ENCODE peak calls at places on chromosomes 3 and 15, in ten cellular contexts. J, H, F, B, I, W, Q, R, T and L are unnamed samples.
A peak's percentile ranks its signal among the peaks of the same experiment; 100 is the strongest.

GRCh38 chr15:70036585-70037343 is 61.0 kb downstream of the TLE3 start:
- DNase-seq in F (no peak), Q (no peak), J (peak; percentile 70), R (no peak), H (peak; percentile 30), T (no peak), B (no peak), I (no peak), W (peak; percentile 83), L (no peak)

GRCh38 chr15:80798911-80799310 is 19.7 kb downstream of the CEMIP start:
- DNase-seq in F (no peak), H (no peak), B (no peak), Q (no peak), I (no peak), R (no peak), T (no peak), J (no peak), W (no peak), L (no peak)

GRCh38 chr3:14918356-14918860 is 29.0 kb upstream of the NR2C2 start:
- DNase-seq in T (no peak), B (no peak), H (peak; percentile 39), R (no peak), W (no peak), I (no peak), Q (no peak), J (no peak), F (no peak), L (no peak)

GRCh38 chr3:194387276-194387675 is 11.8 kb downstream of the GP5 start:
- DNase-seq in H (no peak), F (no peak), W (no peak), R (no peak), T (no peak), Q (no peak), I (peak; percentile 55), J (no peak), B (no peak), L (peak; percentile 62)

GRCh38 chr3:31953636-31954035 is 27.4 kb downstream of the OSBPL10 start:
- DNase-seq in T (no peak), I (peak; percentile 62), B (no peak), R (no peak), Q (no peak), F (no peak), H (no peak), J (no peak), W (no peak), L (no peak)

GRCh38 chr15:33547876-33548275 is 237.1 kb downstream of the RYR3 start:
- DNase-seq in J (no peak), W (no peak), R (no peak), F (no peak), Q (peak; percentile 57), I (no peak), H (no peak), B (peak; percentile 55), T (peak; percentile 86), L (no peak)

GRCh38 chr15:49423021-49423420 is at the start of gene FGF7:
- DNase-seq in Q (no peak), H (no peak), F (no peak), R (peak; percentile 56), J (no peak), I (no peak), T (peak; percentile 10), B (no peak), W (no peak), L (no peak)

GRCh38 chr3:146640955-146641867 is 36.1 kb upstream of the PLSCR5 start:
- DNase-seq in T (peak; percentile 76), B (peak; percentile 69), I (no peak), J (no peak), Q (no peak), W (no peak), F (no peak), H (no peak), R (no peak), L (no peak)

GRCh38 chr15:56931674-56932507 is 13.4 kb downstream of the TCF12 start:
- DNase-seq in T (no peak), Q (no peak), R (no peak), J (no peak), I (no peak), W (no peak), H (no peak), B (peak; percentile 50), F (no peak), L (no peak)

GRCh38 chr3:181567446-181568075 is 144.2 kb upstream of the SOX2 start:
- DNase-seq in B (no peak), H (no peak), I (no peak), R (no peak), Q (no peak), J (no peak), T (no peak), F (no peak), W (no peak), L (no peak)

GRCh38 chr3:3038201-3038991 is 71.8 kb downstream of the IL5RA start:
- DNase-seq in Q (no peak), J (no peak), W (no peak), I (peak; percentile 91), T (peak; percentile 27), R (no peak), B (no peak), H (no peak), F (no peak), L (no peak)

DNA sequence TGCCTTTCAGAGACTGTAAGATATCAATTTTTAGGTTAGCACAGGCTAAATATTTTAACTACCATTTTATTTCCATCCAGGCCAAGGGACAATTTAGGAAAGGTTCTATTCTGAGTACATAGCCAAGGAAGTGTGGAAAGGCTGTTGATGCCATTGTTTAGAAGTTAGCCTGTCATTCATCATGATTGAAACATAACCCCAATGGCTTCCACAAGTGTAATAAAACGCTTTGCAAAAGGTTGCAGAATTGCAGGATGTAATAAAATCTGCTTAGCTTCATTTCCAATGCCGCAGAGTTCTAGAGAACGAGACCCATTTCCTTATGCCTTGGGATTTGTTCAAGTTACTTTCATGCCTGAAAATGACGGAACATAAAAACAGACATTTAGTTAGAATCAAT is 678.1 kb upstream of the CFAP20DC start:
- DNase-seq in J (no peak), B (no peak), W (no peak), Q (no peak), H (no peak), I (no peak), T (no peak), F (no peak), R (no peak), L (peak; percentile 2)
- TF ChIP-seq POLR2AphosphoS5 in J (no peak), B (no peak), W (no peak), Q (no peak), H (no peak), I (no peak), T (no peak), F (no peak), R (no peak), L (no peak)

DNA sequence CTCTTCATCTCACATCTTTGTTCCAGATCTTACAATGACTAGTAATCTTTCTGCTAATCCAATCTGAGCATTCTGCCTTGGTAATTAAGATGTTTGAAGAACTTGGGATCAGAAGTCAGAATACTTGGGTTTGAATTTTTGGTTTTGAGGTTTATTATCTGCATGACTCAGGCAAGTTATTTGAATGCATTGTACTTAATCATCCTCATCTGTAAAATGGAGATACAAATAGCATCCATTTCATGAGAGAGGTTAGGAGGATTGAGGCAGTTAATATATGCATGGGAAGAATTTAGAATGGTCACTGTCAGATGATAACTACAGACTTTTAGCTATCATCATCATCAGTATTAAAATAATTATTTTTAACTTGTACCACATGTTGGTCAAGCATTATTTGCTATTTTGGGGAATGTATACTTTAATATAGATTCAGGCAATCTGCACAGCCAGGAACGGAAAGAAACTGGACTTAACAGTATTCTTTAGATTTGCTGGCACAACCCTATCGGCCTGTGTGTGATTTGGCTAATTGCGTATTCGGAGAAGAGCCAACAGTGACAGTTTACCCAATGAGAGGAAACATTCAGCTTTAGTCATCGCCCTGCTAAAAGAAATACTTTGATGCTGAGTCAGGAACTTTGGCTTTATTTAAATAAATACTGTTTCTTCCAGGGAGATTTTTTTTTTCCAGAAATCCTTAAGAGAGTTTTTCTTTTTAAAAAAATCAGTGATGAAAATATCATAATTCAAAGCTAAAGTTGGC is 600.0 kb downstream of the ROBO1 start:
- DNase-seq in F (no peak), W (no peak), Q (no peak), R (peak; percentile 64), H (no peak), T (no peak), B (peak; percentile 36), J (no peak), I (no peak), L (no peak)
- TF ChIP-seq POLR2AphosphoS5 in F (no peak), W (peak; percentile 44), Q (no peak), R (no peak), H (no peak), T (no peak), B (no peak), J (no peak), I (no peak), L (no peak)

DNA sequence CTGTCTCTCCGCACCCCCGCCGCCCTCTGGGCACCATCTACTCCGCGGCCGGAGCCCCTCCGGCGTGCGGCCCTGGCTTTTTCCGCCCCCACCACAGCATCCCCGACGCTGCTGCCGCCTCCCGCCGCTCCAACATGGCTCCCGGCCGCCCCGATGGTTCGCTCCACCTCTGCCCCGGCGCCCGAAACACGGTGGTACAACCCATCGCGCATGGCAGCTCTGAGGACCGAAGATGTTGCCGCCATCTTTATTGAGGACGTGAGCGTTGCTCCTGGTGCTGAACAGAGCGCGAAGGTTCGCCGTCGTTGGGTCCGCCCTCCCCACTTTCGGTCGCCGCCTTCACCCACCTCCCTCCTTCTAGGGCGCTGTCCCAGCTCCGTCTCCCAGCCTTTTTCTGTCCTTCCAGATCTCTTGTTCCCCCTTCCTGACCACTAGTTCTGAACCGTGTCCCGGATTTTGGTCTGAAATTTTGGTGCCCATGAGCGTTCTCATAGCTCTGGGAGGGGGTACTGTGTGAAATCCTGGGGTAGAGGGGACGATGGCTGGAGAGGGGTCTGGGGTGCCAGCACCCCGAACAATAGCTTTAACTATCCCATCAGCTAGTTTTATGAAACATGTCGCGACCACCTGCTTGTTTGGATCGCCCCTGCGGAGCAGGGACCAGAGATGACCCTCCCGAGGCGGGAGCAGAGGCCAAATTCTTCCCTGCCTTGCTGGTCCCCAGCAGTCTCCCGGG is at the start of gene CELSR3:
- DNase-seq in F (no peak), Q (peak; percentile 73), T (peak; percentile 95), J (peak; percentile 59), B (peak; percentile 47), H (no peak), R (no peak), I (no peak), W (peak; percentile 77), L (no peak)
- TF ChIP-seq POLR2AphosphoS5 in F (no peak), Q (peak; percentile 99), T (peak; percentile 72), J (peak; percentile 56), B (no peak), H (no peak), R (no peak), I (peak; percentile 55), W (peak; percentile 35), L (no peak)

DNA sequence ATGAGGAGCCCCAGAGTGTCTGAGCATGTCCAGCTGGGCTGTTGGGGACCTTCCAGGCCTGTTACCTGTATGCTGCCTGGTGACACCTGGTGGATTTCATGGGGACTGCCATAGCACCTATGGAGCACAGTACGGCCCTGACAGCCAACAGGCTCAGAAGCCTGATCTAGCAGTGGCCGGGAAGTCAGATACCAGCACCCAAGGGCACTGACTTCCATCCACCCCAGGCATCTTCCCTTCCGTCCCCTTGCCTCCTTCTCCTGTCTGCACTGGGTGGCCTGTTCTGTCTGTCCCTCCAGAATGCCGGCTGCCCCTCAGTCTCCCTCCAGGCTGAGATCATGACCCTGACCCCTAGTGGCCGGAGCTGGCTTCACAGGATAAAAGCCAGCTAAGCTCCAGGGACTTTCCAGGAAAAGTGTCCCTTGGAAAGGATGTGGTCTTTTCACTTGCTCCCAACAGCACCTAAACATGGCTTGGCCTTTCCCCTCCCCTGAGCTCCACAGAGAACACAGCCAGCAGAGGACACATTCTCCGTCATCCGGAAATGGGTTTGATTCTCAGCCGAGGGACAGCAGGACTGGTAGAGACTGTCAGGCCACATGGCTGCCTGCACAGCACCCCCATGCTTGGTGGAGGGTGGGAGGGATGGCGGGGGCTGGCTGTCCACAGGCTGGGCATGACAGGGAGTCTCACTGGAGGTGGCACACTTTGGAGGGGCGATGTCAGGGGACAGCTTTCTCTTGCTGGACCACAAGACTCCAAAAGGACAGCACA is 9.5 kb downstream of the RPS17 start:
- DNase-seq in J (peak; percentile 57), B (peak; percentile 78), I (no peak), H (no peak), Q (no peak), W (peak; percentile 84), T (peak; percentile 83), R (peak; percentile 82), F (peak; percentile 52), L (peak; percentile 86)
- TF ChIP-seq POLR2AphosphoS5 in J (no peak), B (no peak), I (no peak), H (no peak), Q (no peak), W (no peak), T (no peak), R (no peak), F (no peak), L (no peak)